ENCODE peak calls at places on chromosomes 16 and 17, in four cellular contexts. U is tibial nerve, C is HCT116, P is prostate gland. V is an unnamed sample.
A peak's percentile ranks its signal among the peaks of the same experiment; 100 is the strongest.

GRCh38 chr17:77326636-77327035 is 185.9 kb downstream of the SEC14L1 start:
- DNase-seq in U (no peak), C (no peak), P (no peak), V (peak; percentile 7)

GRCh38 chr16:69767459-69768229 is 5.5 kb downstream of the WWP2 start:
- DNase-seq in U (no peak), C (no peak), P (no peak), V (no peak)

GRCh38 chr17:81867123-81867951 is 3.8 kb downstream of the ARHGDIA start:
- DNase-seq in U (no peak), C (no peak), P (no peak), V (no peak)

GRCh38 chr17:16986391-16986790 is 14.5 kb upstream of the TNFRSF13B start:
- DNase-seq in U (no peak), C (no peak), P (no peak), V (no peak)

GRCh38 chr17:74739227-74739831 is 2.3 kb downstream of the RAB37 start:
- DNase-seq in U (no peak), C (no peak), P (no peak), V (no peak)

GRCh38 chr17:36994438-36994837 is 45.7 kb downstream of the AATF start:
- DNase-seq in U (no peak), C (no peak), P (no peak), V (no peak)

GRCh38 chr17:8643855-8644506 is 13.5 kb upstream of the MYH10 start:
- DNase-seq in U (no peak), C (no peak), P (no peak), V (no peak)

GRCh38 chr17:61310611-61311010 is 89.0 kb upstream of the TBX2 start:
- DNase-seq in U (no peak), C (no peak), P (no peak), V (no peak)

GRCh38 chr16:9139965-9140364 is 48.5 kb downstream of the HAPSTR1 start:
- DNase-seq in U (no peak), C (peak; percentile 59), P (no peak), V (no peak)

GRCh38 chr17:6580628-6581027 is 24.3 kb upstream of the PITPNM3 start:
- DNase-seq in U (no peak), C (no peak), P (no peak), V (no peak)

GRCh38 chr17:56727876-56728617 is 105.7 kb downstream of the C17orf67 start:
- DNase-seq in U (no peak), C (no peak), P (no peak), V (no peak)

GRCh38 chr16:86510465-86511261 is at the start of gene FOXF1:
- DNase-seq in U (no peak), C (no peak), P (no peak), V (no peak)

GRCh38 chr16:86609115-86609514 is 30.8 kb downstream of the FOXL1 start:
- DNase-seq in U (no peak), C (no peak), P (no peak), V (no peak)

GRCh38 chr17:2075336-2076056 is 20.6 kb downstream of the HIC1 start:
- DNase-seq in U (no peak), C (no peak), P (no peak), V (no peak)

GRCh38 chr16:17277981-17278381 is 192.8 kb downstream of the XYLT1 start:
- DNase-seq in U (no peak), C (peak; percentile 24), P (peak; percentile 53), V (no peak)

GRCh38 chr16:71917900-71918299 is 22.6 kb downstream of the IST1 start:
- DNase-seq in U (no peak), C (no peak), P (no peak), V (no peak)

GRCh38 chr16:85611205-85611454 is 2.0 kb upstream of the GSE1 start:
- DNase-seq in U (no peak), C (no peak), P (no peak), V (no peak)

GRCh38 chr17:16989953-16990860 is 18.3 kb upstream of the TNFRSF13B start:
- DNase-seq in U (no peak), C (no peak), P (no peak), V (no peak)

GRCh38 chr16:57624806-57625500 is 3.5 kb upstream of the ADGRG1 start:
- DNase-seq in U (no peak), C (no peak), P (no peak), V (no peak)

GRCh38 chr16:57628782-57629181 is 352 bp downstream of the ADGRG1 start:
- DNase-seq in U (no peak), C (no peak), P (no peak), V (no peak)

GRCh38 chr16:57626420-57627170 is 1.8 kb upstream of the ADGRG1 start:
- DNase-seq in U (no peak), C (no peak), P (no peak), V (no peak)

GRCh38 chr16:57628008-57628781 is at the start of gene ADGRG1:
- DNase-seq in U (peak; percentile 56), C (peak; percentile 71), P (peak; percentile 70), V (peak; percentile 79)

GRCh38 chr16:57627184-57627871 is 1.1 kb upstream of the ADGRG1 start:
- DNase-seq in U (no peak), C (no peak), P (no peak), V (no peak)
- TF ChIP-seq CTCF in U (no peak), C (no peak), P (no peak), V (no peak)

DNA sequence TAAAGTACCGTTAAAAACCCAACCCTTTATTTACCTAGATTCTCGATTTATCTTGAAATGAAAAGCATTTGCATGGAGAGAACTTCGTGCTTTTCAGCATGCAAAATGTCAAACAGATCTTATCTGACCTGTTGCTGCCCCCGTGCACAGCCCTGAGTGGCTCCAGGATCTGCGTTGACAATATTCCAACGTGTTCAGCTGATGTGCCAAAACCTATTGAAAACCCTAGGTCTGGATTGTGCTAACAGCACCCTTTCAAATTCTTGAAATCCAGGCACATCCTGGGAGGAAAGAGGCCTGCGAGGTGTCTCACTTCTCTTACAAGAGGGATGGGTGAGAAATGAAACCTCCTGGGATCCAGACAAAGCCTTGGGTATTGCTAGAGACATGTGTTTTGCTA is 231.8 kb downstream of the MAP2K4 start:
- DNase-seq in U (no peak), C (no peak), P (no peak), V (no peak)
- TF ChIP-seq CTCF in U (no peak), C (no peak), P (no peak), V (no peak)

GRCh38 chr17:70808596-70808995 is 639.3 kb downstream of the KCNJ2 start:
- DNase-seq in U (no peak), C (peak; percentile 28), P (no peak), V (no peak)
- TF ChIP-seq CTCF in U (no peak), C (peak; percentile 32), P (no peak), V (no peak)

GRCh38 chr16:58026139-58026704 is 668 bp downstream of the MMP15 start:
- DNase-seq in U (no peak), C (no peak), P (peak; percentile 25), V (no peak)
- TF ChIP-seq CTCF in U (no peak), C (no peak), P (no peak), V (no peak)